ENCODE peak calls at places on chromosomes 11 and 22, in seven cellular contexts. X, J, B, Z, L, K and R are unnamed samples.

GRCh38 chr11:93000511-93001476 is 31.3 kb downstream of the MTNR1B start:
- DNase-seq in J (no peak), Z (peak; percentile 56), K (peak; percentile 75), X (peak; percentile 87), B (peak; percentile 86), L (peak; percentile 48), R (no peak)

GRCh38 chr11:9565822-9566560 is 7.5 kb upstream of the WEE1 start:
- DNase-seq in K (peak; percentile 100), B (peak; percentile 99), Z (peak; percentile 100), X (peak; percentile 100), L (peak; percentile 93), J (peak; percentile 53), R (peak; percentile 100)

GRCh38 chr11:47661245-47661644 is 18.9 kb upstream of the MTCH2 start:
- DNase-seq in J (no peak), K (no peak), X (no peak), B (no peak), L (no peak), Z (no peak), R (no peak)

GRCh38 chr11:30914143-30914762 is 328.1 kb upstream of the MPPED2 start:
- DNase-seq in B (peak; percentile 51), K (peak; percentile 50), L (peak; percentile 8), J (peak; percentile 40), X (peak; percentile 50), Z (no peak), R (peak; percentile 27)

GRCh38 chr22:22924369-22925145 is 36.9 kb downstream of the IGLL5 start:
- DNase-seq in Z (no peak), L (no peak), B (no peak), X (no peak), K (no peak), J (no peak), R (no peak)

GRCh38 chr22:35394011-35394312 is 6.0 kb upstream of the MCM5 start:
- DNase-seq in J (no peak), L (no peak), X (no peak), K (peak; percentile 8), Z (no peak), B (peak; percentile 68), R (no peak)

GRCh38 chr22:44394246-44395115 is 81.7 kb upstream of the SHISAL1 start:
- DNase-seq in B (no peak), K (no peak), J (no peak), L (no peak), Z (no peak), X (no peak), R (no peak)

GRCh38 chr11:6646040-6646439 is 9.6 kb downstream of the DCHS1 start:
- DNase-seq in X (peak; percentile 69), Z (no peak), J (no peak), K (peak; percentile 49), L (no peak), B (peak; percentile 74), R (no peak)

GRCh38 chr11:47276923-47277322 is 7.0 kb downstream of the MADD start:
- DNase-seq in K (no peak), B (no peak), J (no peak), X (no peak), Z (no peak), L (no peak), R (no peak)

GRCh38 chr11:86246293-86246675 is 1.7 kb downstream of the EED start:
- DNase-seq in B (no peak), K (no peak), Z (no peak), L (no peak), X (no peak), J (no peak), R (no peak)

GRCh38 chr22:21764038-21764804 is 28.6 kb upstream of the YPEL1 start:
- DNase-seq in Z (no peak), B (no peak), L (no peak), X (no peak), K (no peak), J (no peak), R (no peak)

GRCh38 chr11:110147965-110148709 is 54.9 kb downstream of the ZC3H12C start:
- DNase-seq in B (peak; percentile 52), X (peak; percentile 93), J (no peak), K (peak; percentile 78), L (peak; percentile 29), Z (peak; percentile 57), R (peak; percentile 80)

GRCh38 chr11:13963949-13964770 is 1.6 kb downstream of the SPON1 start:
- DNase-seq in B (no peak), X (no peak), K (no peak), J (peak; percentile 62), L (no peak), Z (no peak), R (no peak)

GRCh38 chr11:100682247-100682969 is 4.7 kb upstream of the ARHGAP42 start:
- DNase-seq in J (no peak), L (no peak), Z (no peak), X (no peak), K (peak; percentile 62), B (peak; percentile 39), R (no peak)

DNA sequence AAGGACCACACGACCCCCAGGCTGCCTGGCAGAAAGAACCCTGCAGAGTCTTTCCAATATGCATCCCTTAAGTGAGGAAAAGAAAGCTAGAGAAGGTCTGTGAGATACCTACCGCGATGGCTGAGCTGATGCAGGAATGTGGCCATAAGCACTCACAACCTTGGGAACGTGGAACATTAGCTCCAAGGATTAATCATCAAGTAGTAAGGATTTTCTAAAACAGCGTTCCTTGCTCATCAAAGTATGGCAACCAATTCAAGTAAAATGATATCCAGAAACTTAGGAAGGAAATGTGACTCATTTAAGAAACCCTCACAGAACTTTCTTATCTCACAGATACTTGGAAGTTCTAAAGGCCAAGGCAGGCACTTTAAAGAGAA is 12.8 kb downstream of the PACSIN2 start:
- DNase-seq in Z (no peak), X (peak; percentile 94), L (no peak), B (peak; percentile 72), J (no peak), K (peak; percentile 70), R (no peak)
- H3K4me3 ChIP-seq in Z (no peak overlapping the region), X (peak overlapping the region; percentile 3), L (peak overlapping the region; percentile 31), B (peak overlapping the region; percentile 16), J (no peak overlapping the region), K (no peak overlapping the region), R (no peak overlapping the region)

GRCh38 chr11:118265954-118266353 is 1.9 kb upstream of the MPZL2 start:
- DNase-seq in B (peak; percentile 49), L (no peak), Z (no peak), J (peak; percentile 83), K (no peak), X (no peak), R (no peak)

GRCh38 chr11:118264568-118265470 is 722 bp upstream of the MPZL2 start:
- DNase-seq in B (peak; percentile 44), K (no peak), Z (no peak), J (no peak), L (no peak), X (no peak), R (no peak)

GRCh38 chr11:118267486-118267885 is 3.4 kb upstream of the MPZL2 start:
- DNase-seq in K (no peak), X (no peak), Z (no peak), L (no peak), B (no peak), J (no peak), R (no peak)

GRCh38 chr11:118263109-118263508 is 988 bp downstream of the MPZL2 start:
- DNase-seq in J (no peak), Z (no peak), B (peak; percentile 36), K (no peak), X (no peak), L (no peak), R (no peak)

DNA sequence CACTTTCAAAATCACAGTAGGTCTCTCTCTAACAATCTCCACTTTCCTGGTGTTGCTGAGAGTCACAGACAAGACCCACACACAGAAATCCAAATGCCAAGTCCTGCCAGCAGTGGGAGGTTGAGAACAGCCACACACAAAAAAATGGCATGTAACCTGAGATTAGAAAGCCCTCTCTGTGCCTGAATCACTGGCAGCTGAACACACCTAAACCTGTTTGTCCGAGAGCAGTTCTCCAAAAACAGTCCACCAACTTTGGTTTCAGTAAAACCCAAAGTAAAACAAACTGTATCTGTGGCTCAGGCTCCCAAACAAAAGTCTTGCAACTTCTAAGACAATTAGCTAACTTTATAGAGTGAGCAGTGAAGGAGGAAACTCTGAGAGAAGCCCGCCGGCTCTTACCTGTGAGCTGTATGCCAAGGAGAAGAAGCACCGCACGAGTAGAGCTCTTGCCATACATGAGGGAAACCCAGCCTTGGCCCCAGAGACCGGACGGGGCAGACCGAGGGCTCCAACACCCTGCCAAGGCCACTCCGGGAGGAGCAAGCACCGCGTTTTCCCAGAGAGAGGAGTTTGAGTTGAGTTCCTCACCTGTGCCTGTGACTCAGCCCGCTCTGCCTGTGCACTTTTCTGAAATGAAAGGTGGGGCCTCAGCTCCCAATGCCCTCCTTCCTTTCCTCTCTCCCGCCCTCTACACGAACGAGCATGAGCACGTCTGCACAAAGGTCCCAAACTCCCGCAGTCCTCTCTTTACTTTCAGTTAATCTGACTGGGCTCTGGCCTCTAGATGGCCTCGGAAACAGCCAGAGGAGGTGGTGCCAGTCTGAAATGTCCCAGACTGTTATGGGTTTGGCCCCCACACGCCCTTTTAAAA is at the start of gene MPZL2:
- DNase-seq in B (peak; percentile 57), Z (no peak), L (no peak), J (peak; percentile 86), X (no peak), K (no peak), R (no peak)
- H3K4me3 ChIP-seq in B (peak within 1 kb of the TSS; percentile 69), Z (no peak within 1 kb of the TSS), L (no peak within 1 kb of the TSS), J (peak within 1 kb of the TSS; percentile 52), X (no peak within 1 kb of the TSS), K (no peak within 1 kb of the TSS), R (no peak within 1 kb of the TSS)

DNA sequence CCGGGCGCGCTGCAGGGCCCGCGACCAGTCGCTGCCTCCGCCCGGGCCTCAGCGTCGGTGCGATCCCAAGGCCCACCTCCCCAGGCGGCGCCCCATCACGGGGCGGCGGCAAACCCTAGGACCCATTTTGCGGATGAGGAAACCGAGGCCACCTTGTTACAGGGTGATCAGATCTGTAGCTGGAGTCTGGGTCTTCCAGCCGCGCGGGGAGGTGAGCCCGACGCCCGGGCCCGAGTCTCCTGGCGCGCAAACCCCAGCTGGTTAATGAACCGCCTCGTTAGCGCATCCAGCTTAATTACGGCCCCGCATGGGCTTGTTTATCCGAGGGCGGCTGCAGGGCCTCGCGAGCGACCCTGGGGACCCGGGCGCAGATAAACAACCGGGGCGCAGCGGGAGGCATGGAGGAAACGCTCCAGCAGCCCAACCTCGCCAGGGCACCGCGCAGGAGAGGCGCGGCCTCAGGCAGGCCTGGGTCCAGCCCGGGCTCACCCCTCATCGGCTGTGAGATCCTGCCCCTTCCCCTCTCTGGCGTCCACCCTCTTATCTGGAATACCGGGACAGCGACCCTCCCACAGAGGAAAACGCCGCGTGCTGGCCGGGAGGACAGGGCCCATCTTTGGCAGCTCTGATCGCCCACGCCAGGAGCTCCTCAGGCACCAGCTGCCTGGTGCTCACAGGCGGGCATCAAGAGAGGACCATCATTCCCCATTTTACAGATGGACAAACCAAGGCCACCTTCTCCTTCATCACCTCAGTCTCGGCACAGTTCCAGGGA is 14.7 kb downstream of the OTUB1 start:
- DNase-seq in J (no peak), X (no peak), L (no peak), Z (no peak), B (no peak), K (no peak), R (no peak)
- H3K4me3 ChIP-seq in J (peak overlapping the region; percentile 47), X (no peak overlapping the region), L (no peak overlapping the region), Z (peak overlapping the region; percentile 22), B (no peak overlapping the region), K (no peak overlapping the region), R (peak overlapping the region; percentile 26)

DNA sequence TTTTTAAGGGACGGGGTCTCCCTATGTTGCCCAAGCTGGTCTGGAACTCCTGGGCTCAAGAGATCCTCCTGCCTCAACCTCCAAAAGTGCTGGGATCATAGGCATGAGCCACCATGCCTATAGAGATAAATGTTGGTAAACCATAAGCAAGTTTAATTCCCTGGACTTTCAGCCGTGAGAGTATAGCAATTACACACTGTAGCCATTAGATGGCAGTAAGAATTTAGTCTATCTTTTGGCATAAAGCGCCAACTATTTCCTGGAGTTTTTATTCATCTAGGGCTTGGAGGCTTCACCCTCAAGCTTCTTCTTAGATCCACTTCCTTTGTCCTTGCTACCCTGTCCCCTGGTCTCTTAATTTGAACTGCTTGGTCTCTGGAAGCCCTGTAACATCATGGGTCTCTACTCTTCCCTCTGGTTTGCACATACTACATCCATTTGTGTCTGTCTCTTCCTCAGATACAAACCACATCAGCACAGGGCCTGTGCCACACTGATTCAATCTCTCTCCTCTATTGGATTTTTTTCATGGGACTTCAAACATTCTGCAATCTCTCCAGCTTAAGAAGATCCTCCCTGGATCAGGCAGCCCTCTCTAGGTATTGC is 38.2 kb downstream of the OR10A6 start:
- DNase-seq in L (peak; percentile 54), J (no peak), Z (no peak), X (peak; percentile 52), K (peak; percentile 69), B (peak; percentile 68), R (peak; percentile 43)
- H3K4me3 ChIP-seq in L (no peak overlapping the region), J (no peak overlapping the region), Z (no peak overlapping the region), X (no peak overlapping the region), K (no peak overlapping the region), B (no peak overlapping the region), R (no peak overlapping the region)